ENCODE peak calls at places on chromosome 1, in nine cellular contexts. V is lower leg skin; H is effector memory CD8-positive, alpha-beta T cell; R is ovary; X is stimulated activated CD8-positive, alpha-beta memory T cell treated with anti-CD3 and anti-CD28 coated beads, Interleukin-7, amount 100 ng/mL, for 1 hour; J is HuH-7.5; W is MM.1S; Z is aorta; L is GDM1. K is an unnamed sample.

GRCh38 chr1:3029481-3029961 is 8.3 kb downstream of the ACTRT2 start:
- DNase-seq in V (peak), H (no peak), R (no peak), X (no peak), J (no peak), W (no peak), Z (peak), L (no peak), K (no peak)

GRCh38 chr1:26391450-26391849 is 18.9 kb upstream of the ZNF683 start:
- DNase-seq in V (no peak), H (peak), R (no peak), X (no peak), J (no peak), W (no peak), Z (no peak), L (peak), K (peak)

GRCh38 chr1:16612332-16613172 is 812 bp downstream of the NBPF1 start:
- DNase-seq in V (peak), H (peak), R (peak), X (no peak), J (no peak), W (peak), Z (peak), L (no peak), K (peak)

GRCh38 chr1:225694151-225694603 is 41.3 kb upstream of the ENAH start:
- DNase-seq in V (peak), H (no peak), R (no peak), X (no peak), J (peak), W (no peak), Z (no peak), L (no peak), K (no peak)

GRCh38 chr1:156748670-156749428 is 2.6 kb downstream of the HDGF start:
- DNase-seq in V (peak), H (no peak), R (peak), X (no peak), J (peak), W (no peak), Z (peak), L (peak), K (peak)

GRCh38 chr1:6373961-6374720 is 19.4 kb downstream of the ACOT7 start:
- DNase-seq in V (no peak), H (no peak), R (no peak), X (no peak), J (no peak), W (no peak), Z (no peak), L (no peak), K (no peak)

GRCh38 chr1:110055493-110056283 is 14.8 kb downstream of the ALX3 start:
- DNase-seq in V (no peak), H (no peak), R (no peak), X (no peak), J (no peak), W (no peak), Z (peak), L (no peak), K (no peak)

GRCh38 chr1:155591770-155592169 is 18.2 kb upstream of the MSTO1 start:
- DNase-seq in V (no peak), H (peak), R (no peak), X (no peak), J (peak), W (peak), Z (no peak), L (peak), K (peak)

GRCh38 chr1:240027059-240027462 is 64.6 kb upstream of the FMN2 start:
- DNase-seq in V (no peak), H (no peak), R (no peak), X (no peak), J (peak), W (peak), Z (no peak), L (no peak), K (peak)

GRCh38 chr1:183516725-183517124 is 44.4 kb downstream of the SMG7 start:
- DNase-seq in V (no peak), H (no peak), R (no peak), X (no peak), J (no peak), W (no peak), Z (no peak), L (no peak), K (no peak)

K was measured in NB4.